ENCODE peak calls at places on chromosome 1, in nine cellular contexts. Z, I, P, Y, M, L, O, U and V are unnamed samples.

GRCh38 chr1:78247079-78247478 is 201.3 kb downstream of the GIPC2 start:
- DNase-seq in U (no peak), L (no peak), O (no peak), Z (no peak), P (no peak), I (no peak), M (no peak), Y (no peak), V (no peak)

GRCh38 chr1:7640920-7641319 is 130.2 kb upstream of the VAMP3 start:
- DNase-seq in U (no peak), Z (no peak), M (no peak), P (no peak), Y (no peak), O (no peak), L (no peak), I (no peak), V (no peak)

GRCh38 chr1:29029652-29030051 is 94.1 kb downstream of the TMEM200B start:
- DNase-seq in Y (no peak), I (no peak), M (no peak), L (no peak), U (no peak), Z (no peak), P (no peak), O (no peak), V (no peak)

GRCh38 chr1:117632269-117633067 is 26.6 kb downstream of the TENT5C start:
- DNase-seq in P (no peak), U (no peak), Z (no peak), O (no peak), I (no peak), L (no peak), M (no peak), Y (no peak), V (no peak)

GRCh38 chr1:239084459-239085080 is 301.8 kb upstream of the CHRM3 start:
- DNase-seq in Z (no peak), P (no peak), I (no peak), L (no peak), M (no peak), U (no peak), O (no peak), Y (no peak), V (no peak)

GRCh38 chr1:160993544-160993943 is 27.4 kb downstream of the F11R start:
- DNase-seq in I (peak; percentile 59), O (no peak), P (no peak), Y (peak; percentile 66), M (peak; percentile 82), L (no peak), U (no peak), Z (peak; percentile 91), V (peak; percentile 48)

GRCh38 chr1:67468066-67468718 is 38.0 kb upstream of the SERBP1 start:
- DNase-seq in I (peak; percentile 41), O (no peak), P (no peak), Z (peak; percentile 5), U (no peak), M (no peak), Y (no peak), L (no peak), V (no peak)

GRCh38 chr1:32903991-32904776 is 3.0 kb upstream of the TMEM54 start:
- DNase-seq in L (no peak), U (peak; percentile 17), I (no peak), P (no peak), Z (no peak), Y (no peak), O (no peak), M (no peak), V (no peak)

GRCh38 chr1:200891774-200892157 is 2.9 kb upstream of the INAVA start:
- DNase-seq in Z (no peak), P (no peak), O (peak; percentile 24), M (no peak), I (no peak), Y (peak; percentile 52), U (no peak), L (no peak), V (no peak)

GRCh38 chr1:200892546-200892945 is 2.2 kb upstream of the INAVA start:
- DNase-seq in P (no peak), I (no peak), U (no peak), L (no peak), Y (no peak), Z (no peak), M (no peak), O (no peak), V (no peak)

GRCh38 chr1:200889571-200889970 is 5.1 kb upstream of the INAVA start:
- DNase-seq in L (no peak), Z (no peak), Y (no peak), P (no peak), O (no peak), M (no peak), I (peak; percentile 41), U (no peak), V (no peak)

GRCh38 chr1:200890027-200890426 is 4.7 kb upstream of the INAVA start:
- DNase-seq in Z (no peak), O (no peak), P (no peak), Y (no peak), I (no peak), M (no peak), L (no peak), U (no peak), V (no peak)

DNA sequence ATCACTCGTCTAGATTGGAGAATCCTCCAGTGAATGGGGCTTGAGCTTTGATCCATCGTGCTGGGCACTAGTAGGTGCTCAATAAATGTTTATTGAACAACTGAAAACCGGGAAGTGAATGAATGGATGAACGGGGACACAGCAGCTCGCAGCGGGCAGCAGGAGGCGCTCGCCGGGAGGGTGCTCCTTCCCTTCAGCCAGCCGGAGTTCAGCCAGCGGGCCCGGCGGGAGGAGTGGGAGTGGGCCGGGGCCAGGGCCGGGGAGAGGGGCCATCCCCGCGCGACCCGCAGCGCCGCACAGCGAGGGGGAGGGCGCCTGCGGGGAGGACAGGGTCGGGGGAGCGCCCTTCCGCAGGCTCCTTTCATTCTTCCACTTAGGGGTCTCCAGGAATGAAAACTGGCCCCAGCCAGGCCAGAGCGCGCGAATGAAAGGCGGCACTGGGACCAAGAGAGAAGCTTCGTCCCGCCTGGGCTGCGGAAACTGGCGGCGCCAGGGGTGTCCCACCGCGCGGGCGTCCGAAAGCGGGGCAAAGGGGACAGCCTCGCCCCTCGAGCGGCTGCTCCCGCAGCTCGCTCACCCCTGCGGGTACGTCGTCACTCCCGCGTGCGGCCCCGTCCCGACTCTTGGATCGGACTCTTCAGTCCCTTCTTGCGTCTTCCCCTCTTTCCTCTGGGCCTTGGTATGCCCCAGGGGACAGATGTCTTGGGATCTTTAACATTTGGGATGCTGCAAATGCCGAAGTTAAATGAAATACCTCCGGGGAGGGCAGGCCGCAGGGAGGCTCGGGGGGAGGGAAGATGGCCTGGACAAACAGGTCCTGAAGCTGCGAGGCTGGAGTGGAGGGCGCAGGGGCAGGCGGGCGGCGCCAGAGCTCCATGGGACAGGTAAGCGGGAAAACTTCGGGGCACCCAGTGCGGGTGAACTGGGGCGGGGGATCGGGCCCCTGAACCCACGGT is 3.6 kb upstream of the INAVA start:
- DNase-seq in O (peak; percentile 78), U (no peak), Y (peak; percentile 82), L (peak; percentile 54), Z (peak; percentile 43), I (peak; percentile 65), M (peak; percentile 51), P (no peak), V (peak; percentile 68)
- TF ChIP-seq CTCF in O (peak; percentile 64), U (no peak), Y (peak; percentile 87), L (peak; percentile 67), Z (peak; percentile 48), I (peak; percentile 32), M (peak; percentile 59), P (peak; percentile 74), V (peak; percentile 46)

GRCh38 chr1:88982055-88982454 is 10.4 kb downstream of the KYAT3 start:
- DNase-seq in M (peak; percentile 12), P (no peak), Y (no peak), Z (no peak), I (peak; percentile 24), O (no peak), U (no peak), L (no peak), V (peak; percentile 48)

GRCh38 chr1:88984553-88984945 is 7.9 kb downstream of the KYAT3 start:
- DNase-seq in L (no peak), Y (no peak), P (no peak), O (no peak), I (peak; percentile 1), Z (peak; percentile 15), M (no peak), U (no peak), V (peak; percentile 18)

GRCh38 chr1:88983791-88984552 is 8.5 kb downstream of the KYAT3 start:
- DNase-seq in Z (peak; percentile 74), P (no peak), Y (peak; percentile 49), U (peak; percentile 42), O (peak; percentile 51), I (peak; percentile 61), M (peak; percentile 78), L (peak; percentile 23), V (peak; percentile 32)

GRCh38 chr1:88985033-88985432 is 7.4 kb downstream of the KYAT3 start:
- DNase-seq in L (peak; percentile 79), I (peak; percentile 94), P (no peak), M (peak; percentile 86), O (peak; percentile 15), Y (peak; percentile 31), U (peak; percentile 42), Z (peak; percentile 96), V (peak; percentile 93)

GRCh38 chr1:88985692-88986091 is 6.7 kb downstream of the KYAT3 start:
- DNase-seq in P (no peak), Y (no peak), Z (no peak), I (peak; percentile 16), M (no peak), L (peak; percentile 7), U (no peak), O (no peak), V (no peak)
- H3K4me3 ChIP-seq in P (no peak overlapping the region), Y (no peak overlapping the region), Z (no peak overlapping the region), I (no peak overlapping the region), M (no peak overlapping the region), L (peak overlapping the region; percentile 31), U (no peak overlapping the region), O (no peak overlapping the region), V (no peak overlapping the region)

GRCh38 chr1:184464757-184465156 is 77.9 kb downstream of the C1orf21 start:
- DNase-seq in M (no peak), Y (no peak), Z (no peak), L (no peak), P (no peak), I (no peak), U (no peak), O (no peak), V (no peak)

GRCh38 chr1:184463680-184464079 is 76.9 kb downstream of the C1orf21 start:
- DNase-seq in U (no peak), Z (no peak), P (no peak), I (peak; percentile 48), Y (no peak), O (no peak), M (no peak), L (no peak), V (no peak)

GRCh38 chr1:184467295-184467694 is 80.5 kb downstream of the C1orf21 start:
- DNase-seq in M (no peak), Z (no peak), Y (no peak), O (no peak), U (no peak), I (no peak), P (no peak), L (no peak), V (no peak)

GRCh38 chr1:184462990-184463389 is 76.2 kb downstream of the C1orf21 start:
- DNase-seq in M (no peak), Z (no peak), O (no peak), P (no peak), Y (no peak), U (no peak), L (no peak), I (no peak), V (no peak)

GRCh38 chr1:184465489-184466146 is 78.8 kb downstream of the C1orf21 start:
- DNase-seq in Z (peak; percentile 20), L (no peak), M (no peak), Y (no peak), U (no peak), O (peak; percentile 38), I (no peak), P (no peak), V (no peak)
- TF ChIP-seq CTCF in Z (no peak), L (no peak), M (peak; percentile 33), Y (no peak), U (no peak), O (peak; percentile 24), I (no peak), P (no peak), V (peak; percentile 40)

GRCh38 chr1:148354909-148355308 is 128.2 kb downstream of the PPIAL4G start:
- DNase-seq in Z (no peak), Y (no peak), L (no peak), U (no peak), P (no peak), I (no peak), O (no peak), M (no peak), V (no peak)
- H3K4me3 ChIP-seq in Z (no peak overlapping the region), Y (no peak overlapping the region), L (no peak overlapping the region), U (no peak overlapping the region), P (no peak overlapping the region), I (no peak overlapping the region), O (no peak overlapping the region), M (no peak overlapping the region), V (no peak overlapping the region)